ENCODE peak calls at places on chromosomes 6 and 20, in six cellular contexts. G is non-pigmented ciliary epithelial cell; O is OCI-LY7; U is activated T-helper 2 cell treated with anti-CD3 and anti-CD28 coated beads, Interferon-gamma antibody, Interleukin-2, Interleukin-4, amounts not matched to agents 10 μg/mL and 5 μg/mL and 100 μg/mL, durations not matched to agents 14 hours and 24 hours and 36 hours; T is T-helper 1 cell; V is WERI-Rb-1. R is an unnamed sample.

GRCh38 chr6:168717491-168717890 is 276.5 kb downstream of the SMOC2 start:
- DNase-seq in V (no peak), O (no peak), U (no peak), G (no peak), T (no peak), R (no peak)

GRCh38 chr6:88166901-88167624 is 916 bp upstream of the CNR1 start:
- DNase-seq in O (peak; percentile 70), T (no peak), G (no peak), U (no peak), V (peak; percentile 10), R (peak; percentile 20)

GRCh38 chr20:44827401-44827800 is 17.1 kb upstream of the RIMS4 start:
- DNase-seq in O (no peak), G (no peak), T (no peak), U (no peak), V (no peak), R (no peak)

GRCh38 chr20:46735436-46735835 is 26.0 kb downstream of the SLC2A10 start:
- DNase-seq in O (no peak), V (no peak), T (no peak), U (no peak), G (no peak), R (no peak)

GRCh38 chr6:33642897-33643296 is 21.8 kb downstream of the ITPR3 start:
- DNase-seq in U (no peak), G (no peak), T (no peak), O (no peak), V (no peak), R (no peak)

GRCh38 chr6:41687501-41688175 is 47.8 kb downstream of the TFEB start:
- DNase-seq in T (no peak), O (no peak), V (no peak), G (no peak), U (no peak), R (no peak)

GRCh38 chr20:60295214-60295613 is 337.0 kb downstream of the CDH26 start:
- DNase-seq in O (no peak), T (no peak), U (no peak), G (no peak), V (no peak), R (no peak)

GRCh38 chr6:106192824-106193223 is 106.7 kb downstream of the PRDM1 start:
- DNase-seq in U (no peak), T (no peak), V (no peak), O (no peak), G (peak; percentile 58), R (no peak)

GRCh38 chr6:105077592-105078463 is 102.0 kb downstream of the POPDC3 start:
- DNase-seq in O (peak; percentile 35), G (peak; percentile 18), V (no peak), U (no peak), T (no peak), R (peak; percentile 49)

GRCh38 chr6:90934081-90934480 is 347.2 kb upstream of the MAP3K7 start:
- DNase-seq in G (no peak), U (no peak), T (no peak), O (no peak), V (no peak), R (no peak)

GRCh38 chr6:160167547-160168391 is 46.2 kb downstream of the SLC22A1 start:
- DNase-seq in U (no peak), T (no peak), G (no peak), V (no peak), O (no peak), R (no peak)

GRCh38 chr6:161186173-161186769 is 87.6 kb downstream of the AGPAT4 start:
- DNase-seq in O (no peak), V (no peak), T (no peak), G (peak; percentile 83), U (no peak), R (no peak)

GRCh38 chr6:27617700-27618689 is 145.1 kb upstream of the ZNF184 start:
- DNase-seq in G (no peak), U (no peak), O (no peak), V (no peak), T (no peak), R (peak; percentile 57)

GRCh38 chr6:36120539-36120938 is 9.8 kb upstream of the MAPK13 start:
- DNase-seq in U (peak; percentile 75), V (peak; percentile 63), G (no peak), T (peak; percentile 59), O (peak; percentile 77), R (no peak)

GRCh38 chr6:2440516-2440915 is 195.1 kb upstream of the GMDS start:
- DNase-seq in V (no peak), G (no peak), O (no peak), U (no peak), T (no peak), R (no peak)

GRCh38 chr20:32385541-32385940 is 27.4 kb downstream of the ASXL1 start:
- DNase-seq in O (no peak), T (no peak), G (no peak), U (no peak), V (no peak), R (no peak)

GRCh38 chr20:25223765-25224720 is 23.8 kb upstream of the PYGB start:
- DNase-seq in V (no peak), T (no peak), O (no peak), U (no peak), G (no peak), R (no peak)

GRCh38 chr6:13708679-13709261 is 2.9 kb downstream of the RANBP9 start:
- DNase-seq in T (no peak), U (no peak), V (no peak), O (peak; percentile 45), G (no peak), R (no peak)

GRCh38 chr6:157603314-157603940 is 219.6 kb upstream of the SNX9 start:
- DNase-seq in V (no peak), G (no peak), T (no peak), O (no peak), U (no peak), R (no peak)

GRCh38 chr6:53464942-53465460 is 79.9 kb downstream of the GCLC start:
- DNase-seq in T (no peak), U (no peak), V (no peak), O (no peak), G (no peak), R (no peak)

GRCh38 chr6:13318821-13319220 is 9.5 kb downstream of the TBC1D7 start:
- DNase-seq in T (no peak), G (no peak), O (no peak), U (no peak), V (no peak), R (no peak)

GRCh38 chr6:37709250-37709931 is 11.7 kb upstream of the MDGA1 start:
- DNase-seq in V (no peak), O (no peak), U (no peak), T (no peak), G (no peak), R (no peak)

GRCh38 chr6:99995916-99996315 is 1.9 kb upstream of the MCHR2 start:
- DNase-seq in O (no peak), U (no peak), G (no peak), V (no peak), T (no peak), R (no peak)

GRCh38 chr6:148760568-148761531 is 14.0 kb downstream of the UST start:
- DNase-seq in T (peak; percentile 31), O (peak; percentile 84), G (peak; percentile 72), V (peak; percentile 66), U (peak; percentile 40), R (peak; percentile 75)

GRCh38 chr20:56358600-56359211 is at the start of gene FAM210B:
- DNase-seq in V (peak; percentile 88), U (peak; percentile 74), T (peak; percentile 81), O (peak; percentile 82), G (no peak), R (peak; percentile 84)

GRCh38 chr6:17790486-17790885 is 83.8 kb upstream of the NUP153 start:
- DNase-seq in V (no peak), U (no peak), T (no peak), G (no peak), O (no peak), R (no peak)

GRCh38 chr6:110543106-110543505 is 66.7 kb upstream of the SLC22A16 start:
- DNase-seq in O (no peak), V (no peak), G (no peak), U (no peak), T (no peak), R (no peak)

GRCh38 chr6:133241088-133241900 is at the start of gene EYA4:
- DNase-seq in O (no peak), U (no peak), V (no peak), G (no peak), T (no peak), R (peak; percentile 69)

GRCh38 chr20:50815162-50815989 is 20.5 kb downstream of the BCAS4 start:
- DNase-seq in O (peak; percentile 92), U (no peak), G (peak; percentile 60), T (no peak), V (no peak), R (no peak)

GRCh38 chr6:16511723-16512584 is 249.3 kb downstream of the ATXN1 start:
- DNase-seq in T (peak; percentile 24), G (no peak), V (no peak), O (no peak), U (no peak), R (no peak)

GRCh38 chr20:24673678-24674570 is 204.5 kb downstream of the SYNDIG1 start:
- DNase-seq in G (no peak), U (no peak), T (no peak), V (no peak), O (no peak), R (no peak)

GRCh38 chr20:46491354-46491753 is 22.0 kb downstream of the ZNF334 start:
- DNase-seq in V (no peak), U (no peak), O (no peak), T (no peak), G (no peak), R (no peak)

GRCh38 chr20:1087311-1087710 is 31.1 kb upstream of the PSMF1 start:
- DNase-seq in O (no peak), G (no peak), U (no peak), T (no peak), V (peak; percentile 61), R (no peak)

GRCh38 chr20:36856691-36857635 is 19.0 kb upstream of the TLDC2 start:
- DNase-seq in V (no peak), U (peak; percentile 55), G (no peak), T (no peak), O (peak; percentile 38), R (no peak)

GRCh38 chr6:53910834-53911233 is 116.0 kb downstream of the LRRC1 start:
- DNase-seq in U (no peak), T (no peak), V (no peak), G (no peak), O (no peak), R (peak; percentile 65)

GRCh38 chr6:71107935-71108420 is 151.1 kb upstream of the B3GAT2 start:
- DNase-seq in V (no peak), G (peak; percentile 64), T (no peak), O (no peak), U (no peak), R (no peak)